ENCODE peak calls at places on chromosomes 11 and 22, in seven cellular contexts. L is activated CD8-positive, alpha-beta T cell treated with anti-CD3 and anti-CD28 coated beads for 36 hours; Y is T-helper 2 cell; V is T-helper 9 cell; R is cardiac muscle cell; C is HS-27A; N is AG08395. A is an unnamed sample.

GRCh38 chr11:65051389-65051858 is 6.9 kb downstream of the NAALADL1 start:
- DNase-seq in L (peak), Y (no peak), V (no peak), R (no peak), C (no peak), N (no peak), A (no peak)

GRCh38 chr22:42459273-42460040 is 27.3 kb upstream of the NFAM1 start:
- DNase-seq in L (no peak), Y (no peak), V (no peak), R (no peak), C (no peak), N (no peak), A (no peak)

GRCh38 chr11:111957663-111958415 is 20.7 kb downstream of the DIXDC1 start:
- DNase-seq in L (no peak), Y (no peak), V (no peak), R (no peak), C (no peak), N (no peak), A (no peak)

GRCh38 chr11:111978028-111978771 is 41.1 kb downstream of the DIXDC1 start:
- DNase-seq in L (no peak), Y (no peak), V (no peak), R (peak), C (peak), N (peak), A (no peak)

GRCh38 chr22:45554040-45554406 is 51.3 kb downstream of the FBLN1 start:
- DNase-seq in L (no peak), Y (no peak), V (no peak), R (no peak), C (no peak), N (no peak), A (no peak)

GRCh38 chr11:102485095-102485722 is 32.6 kb upstream of the TMEM123 start:
- DNase-seq in L (no peak), Y (no peak), V (no peak), R (peak), C (no peak), N (no peak), A (no peak)

GRCh38 chr11:128227466-128227865 is 359.9 kb downstream of the ETS1 start:
- DNase-seq in L (no peak), Y (no peak), V (no peak), R (no peak), C (no peak), N (no peak), A (no peak)

GRCh38 chr11:120547301-120547700 is 35.8 kb downstream of the GRIK4 start:
- DNase-seq in L (no peak), Y (no peak), V (no peak), R (peak), C (no peak), N (no peak), A (peak)

GRCh38 chr11:63007920-63008319 is 7.7 kb downstream of the SLC22A8 start:
- DNase-seq in L (no peak), Y (no peak), V (no peak), R (no peak), C (no peak), N (no peak), A (no peak)

GRCh38 chr22:32764330-32765116 is 37.0 kb upstream of the TIMP3 start:
- DNase-seq in L (no peak), Y (no peak), V (no peak), R (peak), C (no peak), N (peak), A (peak)

GRCh38 chr11:67646535-67647336 is 3.8 kb downstream of the ACY3 start:
- DNase-seq in L (peak), Y (no peak), V (no peak), R (no peak), C (no peak), N (no peak), A (no peak)

GRCh38 chr11:16632295-16633200 is 105.9 kb upstream of the C11orf58 start:
- DNase-seq in L (no peak), Y (no peak), V (no peak), R (peak), C (peak), N (no peak), A (no peak)

GRCh38 chr11:81989093-81989492 is 744.6 kb downstream of the FAM181B start:
- DNase-seq in L (no peak), Y (no peak), V (no peak), R (no peak), C (no peak), N (no peak), A (no peak)

GRCh38 chr11:65982824-65983588 is 19.0 kb downstream of the EIF1AD start:
- DNase-seq in L (no peak), Y (no peak), V (no peak), R (no peak), C (no peak), N (no peak), A (no peak)

GRCh38 chr11:94196363-94196762 is 67.7 kb downstream of the PANX1 start:
- DNase-seq in L (no peak), Y (no peak), V (no peak), R (no peak), C (no peak), N (no peak), A (no peak)

GRCh38 chr22:20741634-20742581 is 32.0 kb upstream of the SERPIND1 start:
- DNase-seq in L (peak), Y (peak), V (peak), R (peak), C (no peak), N (peak), A (no peak)

GRCh38 chr11:1153105-1153950 is 4.4 kb upstream of the MUC5AC start:
- DNase-seq in L (no peak), Y (no peak), V (no peak), R (no peak), C (no peak), N (no peak), A (no peak)

GRCh38 chr11:16494918-16495691 is 138.8 kb upstream of the SOX6 start:
- DNase-seq in L (no peak), Y (no peak), V (no peak), R (no peak), C (no peak), N (no peak), A (no peak)

GRCh38 chr11:11396290-11397042 is 43.4 kb upstream of the CSNK2A3 start:
- DNase-seq in L (no peak), Y (no peak), V (no peak), R (peak), C (no peak), N (peak), A (no peak)

GRCh38 chr11:114040706-114041211 is 18.8 kb upstream of the ZBTB16 start:
- DNase-seq in L (no peak), Y (no peak), V (no peak), R (peak), C (no peak), N (peak), A (no peak)

GRCh38 chr22:47645450-47645914 is 883.0 kb downstream of the TBC1D22A start:
- DNase-seq in L (no peak), Y (no peak), V (no peak), R (no peak), C (no peak), N (no peak), A (no peak)

GRCh38 chr11:124611016-124611571 is at the start of gene PANX3:
- DNase-seq in L (no peak), Y (no peak), V (no peak), R (no peak), C (no peak), N (no peak), A (no peak)

GRCh38 chr11:119990306-119991021 is 147.4 kb downstream of the TRIM29 start:
- DNase-seq in L (no peak), Y (no peak), V (no peak), R (peak), C (no peak), N (peak), A (no peak)

GRCh38 chr11:128622137-128622523 is 34.8 kb upstream of the ETS1 start:
- DNase-seq in L (no peak), Y (no peak), V (no peak), R (no peak), C (no peak), N (peak), A (no peak)

GRCh38 chr11:83948205-83948604 is 662.0 kb upstream of the CCDC90B start:
- DNase-seq in L (no peak), Y (no peak), V (no peak), R (no peak), C (no peak), N (no peak), A (no peak)

GRCh38 chr11:134261626-134262488 is 8.5 kb downstream of the ACAD8 start:
- DNase-seq in L (peak), Y (no peak), V (no peak), R (peak), C (no peak), N (peak), A (no peak)